ENCODE peak calls at places on chromosomes 16 and 17, in nine cellular contexts. D, M, L, V, N, T, R, U and E are unnamed samples.

GRCh38 chr16:57091200-57091989 is 988 bp upstream of the CPNE2 start:
- DNase-seq in M (peak), D (no peak), V (peak), U (no peak), T (no peak), L (peak), N (no peak), R (peak), E (no peak)

GRCh38 chr16:87465306-87465705 is 27.5 kb downstream of the ZCCHC14 start:
- DNase-seq in V (peak), D (no peak), R (peak), U (no peak), L (peak), T (no peak), N (no peak), M (no peak), E (peak)

GRCh38 chr17:12522743-12523181 is 142.9 kb upstream of the MYOCD start:
- DNase-seq in L (peak), D (no peak), T (no peak), U (no peak), R (peak), V (peak), M (no peak), N (no peak), E (no peak)

GRCh38 chr16:57000271-57001025 is 11.1 kb downstream of the NLRC5 start:
- DNase-seq in R (peak), V (peak), T (peak), L (peak), N (no peak), U (peak), D (peak), M (no peak), E (no peak)

GRCh38 chr17:34082404-34082803 is 172.7 kb upstream of the CCL2 start:
- DNase-seq in V (no peak), R (no peak), D (no peak), L (no peak), U (no peak), T (no peak), N (no peak), M (no peak), E (no peak)

GRCh38 chr17:30964878-30965277 is 6.0 kb upstream of the RNF135 start:
- DNase-seq in L (peak), R (peak), N (no peak), D (no peak), M (no peak), T (no peak), V (peak), U (no peak), E (no peak)

GRCh38 chr17:69882281-69882680 is 192.7 kb upstream of the KCNJ16 start:
- DNase-seq in D (no peak), T (no peak), R (no peak), N (no peak), V (no peak), M (no peak), L (no peak), U (no peak), E (no peak)

GRCh38 chr17:15213381-15214087 is 51.6 kb downstream of the PMP22 start:
- DNase-seq in M (peak), U (no peak), R (no peak), V (peak), L (peak), N (no peak), T (no peak), D (no peak), E (no peak)

GRCh38 chr16:80527297-80527696 is 13.5 kb upstream of the DYNLRB2 start:
- DNase-seq in D (peak), U (no peak), T (peak), L (peak), N (no peak), M (peak), R (peak), V (no peak), E (peak)

GRCh38 chr17:6526362-6527152 is 29.8 kb downstream of the PITPNM3 start:
- DNase-seq in M (no peak), T (no peak), N (no peak), V (peak), U (no peak), R (no peak), D (no peak), L (peak), E (no peak)

GRCh38 chr17:78383725-78384471 is 5.4 kb downstream of the PGS1 start:
- DNase-seq in M (no peak), R (peak), D (peak), U (no peak), T (peak), L (peak), N (no peak), V (peak), E (no peak)

GRCh38 chr16:11050536-11050935 is 106.2 kb downstream of the CLEC16A start:
- DNase-seq in L (no peak), V (no peak), U (no peak), D (no peak), M (no peak), T (no peak), N (no peak), R (no peak), E (no peak)

GRCh38 chr16:84507011-84507982 is 2.8 kb upstream of the MEAK7 start:
- DNase-seq in U (no peak), V (no peak), M (no peak), D (no peak), N (no peak), R (no peak), L (peak), T (peak), E (no peak)

GRCh38 chr16:81645303-81645702 is 133.8 kb upstream of the PLCG2 start:
- DNase-seq in N (no peak), T (no peak), R (peak), U (no peak), V (peak), D (no peak), M (peak), L (peak), E (no peak)

GRCh38 chr17:63881935-63882601 is at the start of gene GH2:
- DNase-seq in U (peak), V (peak), R (peak), M (no peak), L (peak), D (peak), T (peak), N (peak), E (peak)

GRCh38 chr17:59793249-59793648 is 85.8 kb downstream of the VMP1 start:
- DNase-seq in L (no peak), U (no peak), V (no peak), N (no peak), R (no peak), T (no peak), M (no peak), D (no peak), E (no peak)

GRCh38 chr16:84759906-84760305 is 59.9 kb upstream of the CRISPLD2 start:
- DNase-seq in T (no peak), M (no peak), U (no peak), D (no peak), V (no peak), R (no peak), N (no peak), L (no peak), E (no peak)

GRCh38 chr16:27067138-27067537 is 411 bp downstream of the C16orf82 start:
- DNase-seq in R (no peak), L (peak), V (no peak), D (no peak), T (no peak), N (no peak), M (peak), U (no peak), E (no peak)

GRCh38 chr16:1612320-1613111 is at the start of gene CRAMP1:
- DNase-seq in D (peak), U (no peak), V (peak), L (peak), M (no peak), T (no peak), N (peak), R (no peak), E (no peak)

GRCh38 chr16:2333772-2334379 is 6.7 kb downstream of the ABCA3 start:
- DNase-seq in D (no peak), L (peak), V (peak), M (no peak), R (peak), T (no peak), U (no peak), N (no peak), E (no peak)

GRCh38 chr17:2203818-2204217 is 99.8 kb downstream of the SMG6 start:
- DNase-seq in M (no peak), N (no peak), D (no peak), U (no peak), R (no peak), V (no peak), L (no peak), T (no peak), E (no peak)

GRCh38 chr16:67395458-67396158 is 2.3 kb upstream of the TPPP3 start:
- DNase-seq in R (no peak), D (no peak), V (peak), N (no peak), M (peak), U (no peak), T (no peak), L (peak), E (no peak)

GRCh38 chr17:20009052-20009301 is 182 bp upstream of the SPECC1 start:
- DNase-seq in L (peak), D (no peak), U (no peak), V (no peak), R (no peak), M (no peak), N (no peak), T (no peak), E (no peak)

GRCh38 chr17:82872591-82873520 is 33.0 kb upstream of the ZNF750 start:
- DNase-seq in M (no peak), R (no peak), D (no peak), L (no peak), V (no peak), T (peak), U (no peak), N (no peak), E (no peak)

GRCh38 chr17:76252040-76252954 is 12.0 kb upstream of the RNF157 start:
- DNase-seq in V (peak), N (no peak), M (no peak), U (no peak), L (peak), T (no peak), D (no peak), R (peak), E (no peak)

GRCh38 chr16:70720431-70721201 is 34.8 kb upstream of the MTSS2 start:
- DNase-seq in L (peak), V (no peak), D (no peak), U (no peak), R (no peak), T (no peak), N (no peak), M (no peak), E (no peak)

GRCh38 chr16:8696880-8697279 is 22.5 kb downstream of the ABAT start:
- DNase-seq in T (no peak), M (no peak), V (no peak), N (no peak), L (no peak), D (no peak), U (no peak), R (no peak), E (no peak)